ENCODE peak calls at places on chromosomes 11 and 22, in eight cellular contexts. F is RWPE1; G is CD8-positive, alpha-beta T cell; U is AG04450; W is AG10803; X is PC-9; V is upper lobe of right lung; A is adrenal gland. H is an unnamed sample.
A peak's percentile ranks its signal among the peaks of the same experiment; 100 is the strongest.

GRCh38 chr11:112498701-112499100 is 238.0 kb upstream of the PLET1 start:
- DNase-seq in F (no peak), G (no peak), U (no peak), W (no peak), X (peak; percentile 66), V (no peak), A (no peak), H (no peak)

GRCh38 chr11:70661763-70662501 is 263.6 kb downstream of the CTTN start:
- DNase-seq in F (no peak), G (no peak), U (no peak), W (peak; percentile 22), X (no peak), V (no peak), A (peak; percentile 65), H (peak; percentile 69)

GRCh38 chr11:70538641-70539359 is 140.5 kb downstream of the CTTN start:
- DNase-seq in F (no peak), G (no peak), U (no peak), W (no peak), X (no peak), V (peak; percentile 58), A (no peak), H (peak; percentile 15)

GRCh38 chr11:76270387-76270786 is 64.1 kb upstream of the WNT11 start:
- DNase-seq in F (no peak), G (no peak), U (no peak), W (no peak), X (no peak), V (no peak), A (no peak), H (no peak)

GRCh38 chr22:35601743-35602633 is 15.1 kb downstream of the MB start:
- DNase-seq in F (peak; percentile 53), G (no peak), U (peak; percentile 20), W (peak; percentile 78), X (peak; percentile 100), V (peak; percentile 73), A (peak; percentile 77), H (no peak)

GRCh38 chr11:130782361-130783221 is 133.7 kb downstream of the SNX19 start:
- DNase-seq in F (peak; percentile 26), G (no peak), U (no peak), W (peak; percentile 63), X (peak; percentile 51), V (no peak), A (no peak), H (no peak)

GRCh38 chr22:43218786-43219185 is 31.9 kb upstream of the TTLL12 start:
- DNase-seq in F (no peak), G (no peak), U (no peak), W (no peak), X (no peak), V (no peak), A (no peak), H (no peak)

GRCh38 chr11:105265859-105266258 is 126.3 kb upstream of the CARD18 start:
- DNase-seq in F (peak; percentile 18), G (no peak), U (no peak), W (peak; percentile 25), X (no peak), V (no peak), A (no peak), H (no peak)

GRCh38 chr22:38327805-38328204 is 10.6 kb upstream of the CSNK1E start:
- DNase-seq in F (peak; percentile 80), G (no peak), U (no peak), W (peak; percentile 78), X (peak; percentile 50), V (no peak), A (no peak), H (no peak)

GRCh38 chr11:42631223-42631843 is 680.5 kb upstream of the API5 start:
- DNase-seq in F (peak; percentile 9), G (no peak), U (no peak), W (peak; percentile 4), X (no peak), V (no peak), A (peak; percentile 75), H (no peak)

GRCh38 chr11:5004429-5005274 is 10.0 kb downstream of the OR51L1 start:
- DNase-seq in F (peak; percentile 18), G (no peak), U (peak; percentile 27), W (peak; percentile 59), X (no peak), V (no peak), A (peak; percentile 75), H (peak; percentile 74)

GRCh38 chr22:49292909-49293308 is 534.8 kb downstream of the BRD1 start:
- DNase-seq in F (no peak), G (no peak), U (no peak), W (no peak), X (no peak), V (peak; percentile 25), A (peak; percentile 33), H (no peak)

GRCh38 chr11:75790986-75791385 is 22.4 kb downstream of the DGAT2 start:
- DNase-seq in F (no peak), G (no peak), U (no peak), W (no peak), X (peak; percentile 80), V (no peak), A (no peak), H (no peak)

GRCh38 chr11:119493712-119494111 is 70.7 kb upstream of the THY1 start:
- DNase-seq in F (peak; percentile 27), G (no peak), U (no peak), W (peak; percentile 13), X (no peak), V (no peak), A (no peak), H (no peak)

GRCh38 chr11:3123761-3124733 is 41.1 kb downstream of the OSBPL5 start:
- DNase-seq in F (peak; percentile 89), G (no peak), U (peak; percentile 88), W (peak; percentile 96), X (peak; percentile 67), V (peak; percentile 78), A (peak; percentile 95), H (peak; percentile 16)

GRCh38 chr22:30634477-30635233 is 926 bp upstream of the SLC35E4 start:
- DNase-seq in F (peak; percentile 85), G (peak; percentile 92), U (peak; percentile 74), W (peak; percentile 87), X (peak; percentile 89), V (peak; percentile 92), A (peak; percentile 96), H (peak; percentile 94)

GRCh38 chr22:20205964-20206708 is 55.3 kb upstream of the CCDC188 start:
- DNase-seq in F (peak; percentile 52), G (peak; percentile 73), U (peak; percentile 11), W (peak; percentile 74), X (peak; percentile 54), V (peak; percentile 85), A (peak; percentile 74), H (no peak)

GRCh38 chr11:113549611-113550061 is 74.4 kb upstream of the DRD2 start:
- DNase-seq in F (no peak), G (no peak), U (no peak), W (peak; percentile 13), X (no peak), V (peak; percentile 73), A (no peak), H (no peak)

GRCh38 chr22:50272103-50272782 is 2.1 kb upstream of the MAPK11 start:
- DNase-seq in F (no peak), G (no peak), U (no peak), W (peak; percentile 29), X (peak; percentile 63), V (no peak), A (no peak), H (peak; percentile 61)

DNA sequence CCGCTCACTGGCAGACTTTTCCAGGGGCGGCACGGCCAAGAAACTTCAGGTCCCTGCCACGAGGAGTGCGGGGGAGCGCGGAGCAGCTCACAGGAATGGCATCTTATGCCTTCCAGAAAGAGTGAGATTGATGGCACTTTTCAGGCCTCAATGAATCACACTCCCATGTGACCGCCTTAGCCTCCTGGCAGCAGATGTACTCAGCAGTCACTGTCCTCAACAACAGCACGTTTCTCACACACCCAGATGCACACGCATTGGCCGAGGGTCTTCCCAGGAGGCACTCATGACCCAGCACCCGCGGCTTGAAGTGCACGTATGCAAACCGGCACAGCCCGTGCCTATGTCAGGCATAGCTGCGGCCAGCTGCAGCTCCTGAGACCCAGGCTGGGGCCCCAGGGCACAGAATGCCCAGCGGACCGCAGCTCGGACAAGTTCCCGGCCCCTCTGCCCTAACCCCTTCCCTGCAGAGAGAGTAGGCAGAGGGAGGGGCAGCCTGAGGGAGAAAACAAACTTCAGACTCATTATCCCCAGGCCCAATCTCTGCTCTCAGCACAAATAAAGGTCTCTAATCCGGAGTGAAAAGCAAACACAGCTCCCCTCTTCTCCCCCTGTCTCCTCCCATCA is 48.3 kb downstream of the RPUSD4 start:
- DNase-seq in F (peak; percentile 61), G (no peak), U (peak; percentile 71), W (peak; percentile 95), X (no peak), V (no peak), A (peak; percentile 57), H (peak; percentile 67)
- TF ChIP-seq CTCF in F (no peak), G (no peak), U (no peak), W (peak; percentile 39), X (no peak), V (no peak), A (no peak), H (no peak)

DNA sequence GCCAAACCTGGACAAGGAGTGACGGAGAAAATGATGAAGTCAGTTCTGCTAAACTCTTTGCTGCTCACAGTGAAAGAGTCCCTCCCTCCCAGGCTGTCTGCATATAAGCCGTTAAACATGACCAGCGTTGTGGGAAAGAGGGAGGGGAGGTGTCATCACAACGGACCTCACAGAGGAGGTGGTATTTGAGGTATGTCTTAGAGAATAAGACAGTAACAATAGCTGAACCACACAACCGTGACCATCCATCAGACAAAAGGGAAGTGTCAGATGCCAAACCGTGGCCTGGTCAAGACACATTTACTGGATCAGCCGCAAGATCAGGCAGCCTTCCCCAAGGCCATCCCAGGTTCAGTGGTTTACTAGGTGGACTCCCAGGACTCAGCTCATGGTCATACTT is 2.8 kb upstream of the CYTH4 start:
- DNase-seq in F (no peak), G (peak; percentile 25), U (no peak), W (no peak), X (no peak), V (no peak), A (no peak), H (no peak)
- TF ChIP-seq CTCF in F (no peak), G (no peak), U (no peak), W (no peak), X (no peak), V (no peak), A (no peak), H (no peak)

GRCh38 chr22:28951969-28952521 is 68.7 kb downstream of the ZNRF3 start:
- DNase-seq in F (no peak), G (no peak), U (no peak), W (peak; percentile 25), X (no peak), V (no peak), A (no peak), H (no peak)
- TF ChIP-seq CTCF in F (no peak), G (no peak), U (no peak), W (peak; percentile 7), X (no peak), V (peak; percentile 16), A (no peak), H (no peak)

DNA sequence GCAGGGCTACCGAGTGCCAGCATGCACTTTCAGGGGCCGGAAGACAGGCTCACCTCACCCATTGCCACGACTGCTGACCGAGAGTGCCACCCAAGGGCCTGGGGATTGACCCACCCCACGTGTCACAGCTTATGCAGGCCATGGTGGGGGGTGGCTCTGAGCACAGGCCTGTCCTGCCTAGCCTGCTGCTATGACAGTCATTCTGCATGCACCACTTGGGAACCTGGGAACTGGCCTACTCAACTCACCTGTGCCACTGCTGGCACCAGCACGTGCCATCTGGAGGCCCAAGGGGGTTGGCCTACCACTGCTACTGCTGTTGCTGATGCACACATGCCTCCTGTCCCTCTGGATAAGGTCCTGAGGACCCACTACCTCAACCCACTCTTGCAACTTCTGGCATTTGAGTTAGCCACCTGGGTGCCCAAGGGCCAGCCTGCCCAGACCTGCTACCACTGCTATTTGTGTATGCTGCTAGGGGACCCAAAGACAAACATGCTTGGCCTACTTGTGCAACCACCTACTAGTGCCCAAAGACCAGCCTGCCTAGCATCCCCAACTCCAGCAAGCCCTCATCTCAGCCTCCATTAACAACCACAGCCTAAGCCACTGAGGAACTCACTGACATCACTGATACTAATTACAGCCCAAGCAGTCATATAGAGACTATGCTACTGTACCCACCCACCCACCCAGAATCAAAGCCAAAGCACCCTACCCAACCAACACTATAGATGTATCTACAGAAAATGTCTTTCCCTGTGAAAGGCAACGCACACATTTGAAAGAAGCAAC is 59.0 kb upstream of the NARS2 start:
- DNase-seq in F (no peak), G (no peak), U (no peak), W (no peak), X (no peak), V (no peak), A (no peak), H (no peak)
- TF ChIP-seq CTCF in F (no peak), G (no peak), U (no peak), W (no peak), X (no peak), V (no peak), A (no peak), H (no peak)